ENCODE peak calls at places on chromosomes 1 and 21, in ten cellular contexts. S is transverse colon; U is GM23338; H is tibial artery; Z is heart right ventricle; T is HL-60; A is CD8-positive, alpha-beta T cell; Q is ascending aorta; Y is prostate gland; R is SJSA1. V is an unnamed sample. For H3K27me3, the result is how much of the 10 kb centered on the place peaks cover.

GRCh38 chr1:74842726-74843125 is 109.8 kb downstream of the TYW3 start:
- DNase-seq in H (no peak), S (no peak), Z (no peak), Q (no peak), Y (no peak), U (no peak), T (no peak), R (no peak), A (no peak), V (no peak)

GRCh38 chr1:94739521-94740061 is 80.6 kb upstream of the SLC44A3 start:
- DNase-seq in Z (no peak), A (no peak), Y (no peak), T (no peak), U (no peak), R (peak), S (no peak), Q (no peak), H (peak), V (no peak)

GRCh38 chr1:202023033-202023433 is 12.6 kb downstream of the ELF3 start:
- DNase-seq in R (no peak), Z (no peak), Y (peak), H (no peak), A (no peak), T (no peak), S (peak), U (no peak), Q (no peak), V (no peak)

GRCh38 chr1:234309598-234310459 is 63.4 kb upstream of the COA6 start:
- DNase-seq in Q (no peak), S (peak), A (peak), R (peak), T (peak), Z (peak), H (peak), Y (peak), U (peak), V (no peak)

GRCh38 chr1:53618218-53619087 is 120.5 kb downstream of the GLIS1 start:
- DNase-seq in Z (no peak), H (peak), Y (no peak), T (no peak), R (no peak), A (no peak), Q (no peak), U (no peak), S (peak), V (no peak)

GRCh38 chr1:14506471-14506870 is 92.0 kb upstream of the KAZN start:
- DNase-seq in S (no peak), R (no peak), Y (no peak), A (no peak), Q (no peak), Z (no peak), H (no peak), U (no peak), T (no peak), V (no peak)

GRCh38 chr1:33876970-33877680 is 13.2 kb downstream of the HMGB4 start:
- DNase-seq in U (no peak), T (no peak), R (no peak), Z (peak), H (no peak), A (no peak), S (no peak), Q (no peak), Y (no peak), V (no peak)

GRCh38 chr1:204493882-204494280 is 724 bp downstream of the PIK3C2B start:
- DNase-seq in H (peak), Q (no peak), R (no peak), Y (peak), A (peak), S (peak), T (no peak), Z (peak), U (peak), V (peak)

GRCh38 chr1:169364948-169365347 is 2.6 kb downstream of the NME7 start:
- DNase-seq in A (no peak), Y (no peak), Z (no peak), U (no peak), Q (no peak), H (no peak), T (no peak), R (no peak), S (no peak), V (no peak)

GRCh38 chr1:48943393-48943792 is 166.7 kb upstream of the BEND5 start:
- DNase-seq in S (no peak), Y (no peak), A (no peak), Q (no peak), H (no peak), R (no peak), U (no peak), Z (no peak), T (no peak), V (no peak)

GRCh38 chr1:199742547-199742946 is 285.0 kb upstream of the NR5A2 start:
- DNase-seq in H (no peak), Y (no peak), S (no peak), Q (no peak), R (peak), A (no peak), Z (no peak), T (no peak), U (no peak), V (no peak)

GRCh38 chr1:32426489-32427255 is 32.4 kb upstream of the BSDC1 start:
- DNase-seq in H (no peak), U (peak), T (no peak), A (no peak), Z (peak), R (no peak), S (peak), Q (no peak), Y (peak), V (peak)

GRCh38 chr1:55768345-55768952 is 553.3 kb upstream of the USP24 start:
- DNase-seq in Z (no peak), S (no peak), Y (no peak), T (no peak), Q (no peak), R (no peak), A (no peak), H (no peak), U (no peak), V (no peak)

GRCh38 chr1:175000697-175001187 is 995 bp downstream of the CACYBP start:
- DNase-seq in U (no peak), Y (no peak), Q (no peak), S (no peak), T (no peak), R (no peak), A (no peak), H (no peak), Z (no peak), V (no peak)

GRCh38 chr1:55980574-55980973 is 598.8 kb downstream of the PLPP3 start:
- DNase-seq in H (no peak), T (no peak), R (no peak), A (no peak), Z (no peak), Y (no peak), Q (no peak), S (no peak), U (no peak), V (no peak)

GRCh38 chr21:39696196-39696595 is 48.8 kb upstream of the IGSF5 start:
- DNase-seq in R (no peak), A (no peak), T (no peak), Y (no peak), Q (no peak), H (no peak), S (no peak), U (no peak), Z (no peak), V (no peak)

GRCh38 chr1:184929711-184930202 is 44.6 kb downstream of the NIBAN1 start:
- DNase-seq in T (no peak), Y (peak), U (no peak), Z (no peak), Q (no peak), S (no peak), R (no peak), H (no peak), A (no peak), V (no peak)

GRCh38 chr1:91611498-91611917 is 110.9 kb downstream of the CDC7 start:
- DNase-seq in T (no peak), Q (no peak), R (no peak), U (peak), A (no peak), H (no peak), Y (no peak), S (peak), Z (no peak), V (no peak)

GRCh38 chr21:38352536-38353219 is 95.9 kb downstream of the KCNJ15 start:
- DNase-seq in Y (peak), A (no peak), R (peak), Z (peak), H (peak), S (peak), Q (no peak), U (peak), T (no peak), V (peak)

GRCh38 chr21:29939859-29940245 is at the start of gene GRIK1:
- DNase-seq in S (no peak), U (peak), R (no peak), Y (peak), Q (no peak), H (no peak), A (no peak), Z (no peak), T (no peak), V (no peak)

GRCh38 chr1:171588230-171588629 is 33.8 kb upstream of the MYOCOS start:
- DNase-seq in Y (no peak), Q (no peak), A (no peak), H (no peak), T (no peak), U (no peak), Z (no peak), R (no peak), S (no peak), V (no peak)

GRCh38 chr1:236035681-236036101 is 29.2 kb downstream of the NID1 start:
- DNase-seq in A (no peak), Q (no peak), S (no peak), U (no peak), H (no peak), Y (no peak), T (no peak), R (no peak), Z (no peak), V (peak)

GRCh38 chr1:45870500-45870899 is 67.1 kb downstream of the MAST2 start:
- DNase-seq in Z (no peak), T (no peak), A (no peak), U (no peak), Y (no peak), R (no peak), Q (no peak), H (no peak), S (no peak), V (no peak)

GRCh38 chr1:38529337-38529860 is 330.2 kb downstream of the RRAGC start:
- DNase-seq in H (no peak), R (no peak), U (no peak), Y (no peak), A (no peak), Q (no peak), Z (no peak), T (no peak), S (no peak), V (no peak)

GRCh38 chr21:45418301-45419071 is 13.5 kb downstream of the COL18A1 start:
- DNase-seq in Q (no peak), U (no peak), H (peak), A (no peak), R (no peak), Y (no peak), Z (no peak), S (no peak), T (no peak), V (no peak)

GRCh38 chr1:12532405-12533315 is 85.3 kb downstream of the DHRS3 start:
- DNase-seq in T (no peak), A (no peak), S (no peak), R (no peak), Z (no peak), H (peak), Q (no peak), Y (no peak), U (no peak), V (no peak)

GRCh38 chr1:193558491-193559028 is 372.1 kb upstream of the B3GALT2 start:
- DNase-seq in Y (no peak), R (peak), Z (no peak), U (no peak), Q (no peak), H (no peak), S (no peak), A (no peak), T (peak), V (no peak)

GRCh38 chr1:176959461-176959860 is 205.1 kb downstream of the ASTN1 start:
- DNase-seq in Z (no peak), A (no peak), R (no peak), T (no peak), Q (no peak), S (no peak), U (peak), Y (no peak), H (no peak), V (no peak)

DNA sequence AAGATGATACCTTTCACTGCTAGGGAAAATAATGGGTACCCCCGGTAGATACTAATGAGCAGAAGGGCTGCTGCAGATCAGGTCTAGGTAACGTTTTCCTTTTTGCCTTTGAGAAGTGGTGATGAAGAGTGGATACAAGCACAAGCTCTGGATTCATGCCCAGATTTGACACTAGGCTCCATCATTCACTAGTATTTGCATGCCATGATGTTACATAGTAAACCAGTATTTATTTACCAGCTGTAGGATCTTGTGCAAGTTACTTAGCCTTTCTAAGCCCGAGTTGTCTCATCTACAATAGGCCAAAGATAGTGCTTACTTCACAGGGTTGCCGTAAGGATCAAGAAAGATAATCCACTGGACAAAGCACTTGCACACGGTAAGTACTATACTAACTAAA is 14.2 kb downstream of the PTPN14 start:
- DNase-seq in R (no peak), U (no peak), Y (no peak), A (no peak), T (no peak), Q (no peak), H (no peak), S (no peak), Z (no peak), V (no peak)
- H3K4me3 ChIP-seq in R (no peak), U (no peak), Y (no peak), A (no peak), T (no peak), Q (no peak), H (no peak), S (no peak), Z (no peak), V (no peak)

GRCh38 chr1:220881918-220882891 is 3.0 kb downstream of the HLX start:
- DNase-seq in Y (no peak), A (no peak), T (peak), Z (no peak), H (no peak), U (peak), R (no peak), Q (no peak), S (peak), V (no peak)
- H3K27me3 ChIP-seq in Y (under half), A (under half), T (under half), Z (under half), H (under half), U (half or more), R (under half), Q (under half), S (half or more), V (under half)

GRCh38 chr1:68046885-68047658 is 3.4 kb downstream of the DIRAS3 start:
- DNase-seq in U (no peak), T (no peak), S (no peak), Z (no peak), H (no peak), A (no peak), Q (no peak), Y (no peak), R (no peak), V (no peak)

GRCh38 chr1:68047659-68048026 is 2.8 kb downstream of the DIRAS3 start:
- DNase-seq in T (no peak), Z (no peak), Y (no peak), U (no peak), H (no peak), R (no peak), Q (no peak), S (no peak), A (no peak), V (no peak)

GRCh38 chr1:68046423-68046822 is 4.0 kb downstream of the DIRAS3 start:
- DNase-seq in T (no peak), R (no peak), H (no peak), A (no peak), S (no peak), Z (no peak), U (peak), Q (no peak), Y (no peak), V (no peak)

GRCh38 chr1:68049941-68050878 is at the start of gene DIRAS3:
- DNase-seq in S (no peak), U (peak), H (no peak), A (no peak), Z (peak), Q (no peak), Y (peak), R (peak), T (no peak), V (peak)

GRCh38 chr1:68051475-68051874 is 1.0 kb upstream of the DIRAS3 start:
- DNase-seq in Z (peak), R (peak), A (no peak), S (no peak), Q (no peak), T (no peak), H (peak), Y (peak), U (peak), V (peak)
- H3K27ac ChIP-seq in Z (no peak), R (no peak), A (no peak), S (no peak), Q (no peak), T (no peak), H (peak), Y (no peak), U (no peak), V (peak)

GRCh38 chr1:99764909-99765308 is 1.5 kb downstream of the FRRS1 start:
- DNase-seq in R (no peak), U (no peak), T (no peak), H (no peak), Q (no peak), Y (no peak), A (no peak), S (no peak), Z (no peak), V (no peak)
- H3K4me3 ChIP-seq in R (no peak), U (no peak), T (no peak), H (peak), Q (no peak), Y (no peak), A (no peak), S (no peak), Z (no peak), V (no peak)

GRCh38 chr1:101436100-101436511 is 199.3 kb downstream of the S1PR1 start:
- DNase-seq in Z (no peak), S (no peak), Y (no peak), U (no peak), H (no peak), T (no peak), R (no peak), A (no peak), Q (no peak), V (no peak)
- H3K27me3 ChIP-seq in Z (under half), S (under half), Y (under half), U (under half), H (under half), T (under half), R (under half), A (under half), Q (under half), V (under half)

DNA sequence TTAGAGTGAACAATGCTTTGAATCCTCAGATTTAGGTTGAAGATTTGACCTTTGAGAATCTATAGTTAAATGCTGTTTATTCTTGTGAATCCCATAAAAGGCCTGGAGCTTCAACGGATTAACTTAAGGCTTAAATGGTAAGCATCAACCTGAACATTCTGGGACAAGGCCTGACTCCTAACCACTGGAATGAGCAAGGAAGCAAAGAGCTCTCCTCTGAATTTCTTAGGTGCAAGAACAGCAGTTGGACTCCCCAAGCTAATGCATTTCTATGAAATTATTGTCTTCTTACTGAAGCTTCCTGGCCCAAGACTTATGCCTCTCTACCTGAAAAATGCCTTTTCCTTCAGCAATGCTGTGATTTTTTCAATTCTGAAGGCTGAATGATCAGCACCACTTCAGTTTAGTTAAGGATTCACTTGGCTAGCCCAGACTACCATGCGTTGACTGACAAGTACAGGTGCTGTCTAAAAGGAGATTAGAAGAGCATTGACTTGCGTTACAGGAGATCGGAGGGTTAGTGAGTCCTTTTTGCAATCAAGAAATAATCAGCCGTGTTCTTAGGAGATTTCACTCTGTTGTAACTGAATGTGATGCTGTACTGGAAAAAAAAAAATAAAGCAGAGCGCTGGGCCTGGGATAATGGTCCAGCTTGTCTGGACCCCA is 178.5 kb downstream of the ZC3H11B start:
- DNase-seq in A (no peak), Y (no peak), Z (no peak), Q (no peak), U (no peak), H (no peak), T (no peak), S (no peak), R (no peak), V (no peak)
- H3K27ac ChIP-seq in A (no peak), Y (no peak), Z (no peak), Q (no peak), U (no peak), H (no peak), T (no peak), S (no peak), R (no peak), V (no peak)

GRCh38 chr1:86423873-86424272 is at the start of gene CLCA2:
- DNase-seq in T (no peak), A (no peak), U (no peak), R (no peak), Q (no peak), H (no peak), Y (no peak), Z (no peak), S (no peak), V (no peak)
- H3K4me3 ChIP-seq in T (no peak), A (no peak), U (no peak), R (no peak), Q (no peak), H (no peak), Y (no peak), Z (no peak), S (no peak), V (no peak)

DNA sequence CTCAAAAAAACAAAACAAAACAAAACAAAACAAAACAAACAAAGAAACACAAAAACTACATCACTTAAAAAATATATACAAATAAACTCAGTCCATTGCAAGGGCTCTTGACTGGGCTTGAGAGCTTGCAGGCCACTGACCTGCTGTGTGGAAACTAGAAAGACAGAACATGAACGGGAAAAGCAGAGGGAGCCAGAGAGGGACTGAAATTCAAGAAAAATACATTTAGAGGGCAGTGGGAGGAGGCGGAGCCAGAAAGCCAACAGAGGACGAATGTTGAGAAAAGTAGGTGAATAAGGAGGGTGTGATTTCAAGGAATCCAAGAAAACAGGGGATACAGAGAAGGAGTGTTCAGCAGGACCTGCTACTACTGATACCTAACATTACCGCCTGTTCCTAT is 41.4 kb upstream of the PLA2G2C start:
- DNase-seq in H (no peak), U (peak), S (no peak), Z (no peak), A (no peak), R (no peak), T (no peak), Y (no peak), Q (no peak), V (no peak)
- H3K27me3 ChIP-seq in H (under half), U (under half), S (under half), Z (half or more), A (under half), R (under half), T (under half), Y (under half), Q (under half), V (under half)

DNA sequence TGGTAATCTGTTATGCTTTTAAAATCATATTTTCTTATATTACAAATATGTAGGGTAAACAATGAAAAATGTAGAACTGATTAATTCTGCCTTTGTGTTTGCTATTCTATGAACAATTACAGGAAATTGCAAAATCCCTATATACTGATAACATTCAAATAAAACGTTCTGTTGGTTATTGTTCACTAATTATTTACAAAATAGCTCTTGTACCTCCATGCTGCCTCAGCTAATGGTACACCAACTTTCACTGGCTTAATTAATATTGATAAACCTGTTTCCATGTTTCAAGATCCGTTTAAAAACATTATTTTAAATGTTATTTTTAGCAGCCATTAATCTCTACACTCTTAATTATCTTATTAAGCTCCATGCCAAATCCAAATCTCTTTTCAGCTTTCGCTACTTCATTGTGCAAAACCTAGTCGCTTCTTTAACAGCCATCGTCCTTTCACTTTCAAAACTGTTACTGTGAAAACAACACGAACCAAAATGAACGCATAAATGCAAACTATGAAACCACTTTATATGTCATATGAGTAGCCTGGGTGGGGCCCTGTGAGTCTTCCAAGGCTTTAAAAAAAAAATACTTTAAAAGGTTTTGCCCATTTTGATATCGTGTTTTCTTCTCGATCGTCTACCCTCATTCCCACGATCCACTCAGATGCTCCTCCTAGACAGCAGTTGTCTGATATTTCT is 807.0 kb downstream of the USP25 start:
- DNase-seq in S (no peak), H (no peak), R (peak), T (no peak), U (no peak), Z (no peak), A (no peak), Y (no peak), Q (no peak), V (no peak)
- H3K27ac ChIP-seq in S (no peak), H (peak), R (peak), T (no peak), U (no peak), Z (peak), A (no peak), Y (peak), Q (peak), V (peak)